ENCODE peak calls at places on chromosomes 4 and X, in eight cellular contexts. One of them, this sample, is unnamed.

GRCh38 chrX:50827996-50828395 is 14.0 kb upstream of the SHROOM4 start:
- DNase-seq in BE2C: no peak
- DNase-seq in NCI-H1436 treated with DMSO at 0.1 percent for 48 hours: no peak
- DNase-seq in stimulated activated CD8-positive, alpha-beta memory T cell treated with anti-CD3 and anti-CD28 coated beads, Interleukin-2, amount 100 ng/mL, for 48 hours: no peak
- DNase-seq in activated T-cell treated with anti-CD3 and anti-CD28 coated beads, Interleukin-2, amount 50 U/mL, for 72 hours: no peak
- DNase-seq in GM23248: peak; percentile 68
- DNase-seq in ureter: no peak
- DNase-seq in left cardiac atrium: no peak
- DNase-seq in this sample: no peak

GRCh38 chrX:40192196-40192595 is 94.4 kb upstream of the BCOR start:
- DNase-seq in stimulated activated CD8-positive, alpha-beta memory T cell treated with anti-CD3 and anti-CD28 coated beads, Interleukin-2, amount 100 ng/mL, for 48 hours: no peak
- DNase-seq in BE2C: no peak
- DNase-seq in NCI-H1436 treated with DMSO at 0.1 percent for 48 hours: no peak
- DNase-seq in activated T-cell treated with anti-CD3 and anti-CD28 coated beads, Interleukin-2, amount 50 U/mL, for 72 hours: no peak
- DNase-seq in ureter: no peak
- DNase-seq in GM23248: no peak
- DNase-seq in left cardiac atrium: no peak
- DNase-seq in this sample: no peak

GRCh38 chr4:53365121-53365485 is 758 bp downstream of the SCFD2 start:
- DNase-seq in ureter: no peak
- DNase-seq in NCI-H1436 treated with DMSO at 0.1 percent for 48 hours: no peak
- DNase-seq in stimulated activated CD8-positive, alpha-beta memory T cell treated with anti-CD3 and anti-CD28 coated beads, Interleukin-2, amount 100 ng/mL, for 48 hours: no peak
- DNase-seq in BE2C: peak; percentile 40
- DNase-seq in activated T-cell treated with anti-CD3 and anti-CD28 coated beads, Interleukin-2, amount 50 U/mL, for 72 hours: peak; percentile 10
- DNase-seq in left cardiac atrium: no peak
- DNase-seq in GM23248: peak; percentile 59
- DNase-seq in this sample: no peak

GRCh38 chrX:20224814-20225487 is 41.8 kb downstream of the RPS6KA3 start:
- DNase-seq in NCI-H1436 treated with DMSO at 0.1 percent for 48 hours: no peak
- DNase-seq in GM23248: peak; percentile 59
- DNase-seq in left cardiac atrium: no peak
- DNase-seq in stimulated activated CD8-positive, alpha-beta memory T cell treated with anti-CD3 and anti-CD28 coated beads, Interleukin-2, amount 100 ng/mL, for 48 hours: no peak
- DNase-seq in ureter: no peak
- DNase-seq in BE2C: no peak
- DNase-seq in activated T-cell treated with anti-CD3 and anti-CD28 coated beads, Interleukin-2, amount 50 U/mL, for 72 hours: peak; percentile 3
- DNase-seq in this sample: peak; percentile 35

GRCh38 chrX:31199770-31200114 is 127.9 kb upstream of the FTHL17 start:
- DNase-seq in NCI-H1436 treated with DMSO at 0.1 percent for 48 hours: no peak
- DNase-seq in stimulated activated CD8-positive, alpha-beta memory T cell treated with anti-CD3 and anti-CD28 coated beads, Interleukin-2, amount 100 ng/mL, for 48 hours: no peak
- DNase-seq in ureter: no peak
- DNase-seq in activated T-cell treated with anti-CD3 and anti-CD28 coated beads, Interleukin-2, amount 50 U/mL, for 72 hours: no peak
- DNase-seq in left cardiac atrium: no peak
- DNase-seq in GM23248: no peak
- DNase-seq in BE2C: no peak
- DNase-seq in this sample: no peak

GRCh38 chr4:89640620-89641366 is 196.2 kb downstream of the SNCA start:
- DNase-seq in ureter: no peak
- DNase-seq in left cardiac atrium: peak; percentile 31
- DNase-seq in BE2C: peak; percentile 68
- DNase-seq in NCI-H1436 treated with DMSO at 0.1 percent for 48 hours: no peak
- DNase-seq in activated T-cell treated with anti-CD3 and anti-CD28 coated beads, Interleukin-2, amount 50 U/mL, for 72 hours: peak; percentile 2
- DNase-seq in stimulated activated CD8-positive, alpha-beta memory T cell treated with anti-CD3 and anti-CD28 coated beads, Interleukin-2, amount 100 ng/mL, for 48 hours: no peak
- DNase-seq in GM23248: peak; percentile 82
- DNase-seq in this sample: no peak

GRCh38 chr4:123746981-123747380 is 350.4 kb downstream of the SPRY1 start:
- DNase-seq in stimulated activated CD8-positive, alpha-beta memory T cell treated with anti-CD3 and anti-CD28 coated beads, Interleukin-2, amount 100 ng/mL, for 48 hours: no peak
- DNase-seq in BE2C: no peak
- DNase-seq in ureter: no peak
- DNase-seq in left cardiac atrium: no peak
- DNase-seq in NCI-H1436 treated with DMSO at 0.1 percent for 48 hours: no peak
- DNase-seq in GM23248: no peak
- DNase-seq in activated T-cell treated with anti-CD3 and anti-CD28 coated beads, Interleukin-2, amount 50 U/mL, for 72 hours: no peak
- DNase-seq in this sample: no peak

GRCh38 chrX:107729558-107730297 is 45.9 kb downstream of the TSC22D3 start:
- DNase-seq in BE2C: no peak
- DNase-seq in GM23248: no peak
- DNase-seq in NCI-H1436 treated with DMSO at 0.1 percent for 48 hours: no peak
- DNase-seq in activated T-cell treated with anti-CD3 and anti-CD28 coated beads, Interleukin-2, amount 50 U/mL, for 72 hours: no peak
- DNase-seq in ureter: no peak
- DNase-seq in left cardiac atrium: no peak
- DNase-seq in stimulated activated CD8-positive, alpha-beta memory T cell treated with anti-CD3 and anti-CD28 coated beads, Interleukin-2, amount 100 ng/mL, for 48 hours: no peak
- DNase-seq in this sample: no peak

GRCh38 chr4:633406-633805 is 8.0 kb downstream of the PDE6B start:
- DNase-seq in ureter: no peak
- DNase-seq in stimulated activated CD8-positive, alpha-beta memory T cell treated with anti-CD3 and anti-CD28 coated beads, Interleukin-2, amount 100 ng/mL, for 48 hours: no peak
- DNase-seq in activated T-cell treated with anti-CD3 and anti-CD28 coated beads, Interleukin-2, amount 50 U/mL, for 72 hours: no peak
- DNase-seq in NCI-H1436 treated with DMSO at 0.1 percent for 48 hours: no peak
- DNase-seq in left cardiac atrium: no peak
- DNase-seq in GM23248: no peak
- DNase-seq in BE2C: no peak
- DNase-seq in this sample: no peak

GRCh38 chr4:26248647-26249046 is 72.2 kb upstream of the RBPJ start:
- DNase-seq in ureter: peak; percentile 54
- DNase-seq in BE2C: no peak
- DNase-seq in stimulated activated CD8-positive, alpha-beta memory T cell treated with anti-CD3 and anti-CD28 coated beads, Interleukin-2, amount 100 ng/mL, for 48 hours: no peak
- DNase-seq in left cardiac atrium: no peak
- DNase-seq in NCI-H1436 treated with DMSO at 0.1 percent for 48 hours: no peak
- DNase-seq in GM23248: no peak
- DNase-seq in activated T-cell treated with anti-CD3 and anti-CD28 coated beads, Interleukin-2, amount 50 U/mL, for 72 hours: no peak
- DNase-seq in this sample: no peak

GRCh38 chr4:169114341-169114974 is 104.4 kb upstream of the CBR4 start:
- DNase-seq in activated T-cell treated with anti-CD3 and anti-CD28 coated beads, Interleukin-2, amount 50 U/mL, for 72 hours: no peak
- DNase-seq in BE2C: no peak
- DNase-seq in left cardiac atrium: no peak
- DNase-seq in GM23248: no peak
- DNase-seq in ureter: no peak
- DNase-seq in stimulated activated CD8-positive, alpha-beta memory T cell treated with anti-CD3 and anti-CD28 coated beads, Interleukin-2, amount 100 ng/mL, for 48 hours: no peak
- DNase-seq in NCI-H1436 treated with DMSO at 0.1 percent for 48 hours: no peak
- DNase-seq in this sample: no peak

GRCh38 chrX:115360220-115360781 is 70.8 kb downstream of the LUZP4 start:
- DNase-seq in stimulated activated CD8-positive, alpha-beta memory T cell treated with anti-CD3 and anti-CD28 coated beads, Interleukin-2, amount 100 ng/mL, for 48 hours: no peak
- DNase-seq in BE2C: no peak
- DNase-seq in activated T-cell treated with anti-CD3 and anti-CD28 coated beads, Interleukin-2, amount 50 U/mL, for 72 hours: no peak
- DNase-seq in left cardiac atrium: no peak
- DNase-seq in ureter: no peak
- DNase-seq in NCI-H1436 treated with DMSO at 0.1 percent for 48 hours: no peak
- DNase-seq in GM23248: peak; percentile 37
- DNase-seq in this sample: no peak

GRCh38 chr4:155271557-155271956 is 63.1 kb downstream of the NPY2R start:
- DNase-seq in left cardiac atrium: no peak
- DNase-seq in stimulated activated CD8-positive, alpha-beta memory T cell treated with anti-CD3 and anti-CD28 coated beads, Interleukin-2, amount 100 ng/mL, for 48 hours: no peak
- DNase-seq in BE2C: no peak
- DNase-seq in NCI-H1436 treated with DMSO at 0.1 percent for 48 hours: no peak
- DNase-seq in activated T-cell treated with anti-CD3 and anti-CD28 coated beads, Interleukin-2, amount 50 U/mL, for 72 hours: no peak
- DNase-seq in ureter: no peak
- DNase-seq in GM23248: peak; percentile 14
- DNase-seq in this sample: no peak

GRCh38 chr4:23921993-23922392 is 32.1 kb upstream of the PPARGC1A start:
- DNase-seq in left cardiac atrium: no peak
- DNase-seq in ureter: no peak
- DNase-seq in stimulated activated CD8-positive, alpha-beta memory T cell treated with anti-CD3 and anti-CD28 coated beads, Interleukin-2, amount 100 ng/mL, for 48 hours: no peak
- DNase-seq in BE2C: no peak
- DNase-seq in GM23248: no peak
- DNase-seq in activated T-cell treated with anti-CD3 and anti-CD28 coated beads, Interleukin-2, amount 50 U/mL, for 72 hours: no peak
- DNase-seq in NCI-H1436 treated with DMSO at 0.1 percent for 48 hours: no peak
- DNase-seq in this sample: no peak

GRCh38 chr4:153747406-153747805 is 12.4 kb downstream of the RNF175 start:
- DNase-seq in stimulated activated CD8-positive, alpha-beta memory T cell treated with anti-CD3 and anti-CD28 coated beads, Interleukin-2, amount 100 ng/mL, for 48 hours: no peak
- DNase-seq in left cardiac atrium: no peak
- DNase-seq in activated T-cell treated with anti-CD3 and anti-CD28 coated beads, Interleukin-2, amount 50 U/mL, for 72 hours: no peak
- DNase-seq in BE2C: no peak
- DNase-seq in GM23248: no peak
- DNase-seq in NCI-H1436 treated with DMSO at 0.1 percent for 48 hours: no peak
- DNase-seq in ureter: no peak
- DNase-seq in this sample: no peak

GRCh38 chr4:108360857-108361820 is 192.4 kb upstream of the LEF1 start:
- DNase-seq in left cardiac atrium: no peak
- DNase-seq in activated T-cell treated with anti-CD3 and anti-CD28 coated beads, Interleukin-2, amount 50 U/mL, for 72 hours: no peak
- DNase-seq in GM23248: peak; percentile 81
- DNase-seq in BE2C: no peak
- DNase-seq in ureter: no peak
- DNase-seq in stimulated activated CD8-positive, alpha-beta memory T cell treated with anti-CD3 and anti-CD28 coated beads, Interleukin-2, amount 100 ng/mL, for 48 hours: no peak
- DNase-seq in NCI-H1436 treated with DMSO at 0.1 percent for 48 hours: no peak
- DNase-seq in this sample: no peak

GRCh38 chr4:121227254-121227867 is 63.2 kb upstream of the TNIP3 start:
- DNase-seq in stimulated activated CD8-positive, alpha-beta memory T cell treated with anti-CD3 and anti-CD28 coated beads, Interleukin-2, amount 100 ng/mL, for 48 hours: no peak
- DNase-seq in GM23248: no peak
- DNase-seq in BE2C: no peak
- DNase-seq in left cardiac atrium: no peak
- DNase-seq in activated T-cell treated with anti-CD3 and anti-CD28 coated beads, Interleukin-2, amount 50 U/mL, for 72 hours: no peak
- DNase-seq in ureter: no peak
- DNase-seq in NCI-H1436 treated with DMSO at 0.1 percent for 48 hours: no peak
- DNase-seq in this sample: peak; percentile 24

GRCh38 chr4:152618971-152619370 is 60.8 kb downstream of the TMEM154 start:
- DNase-seq in GM23248: no peak
- DNase-seq in stimulated activated CD8-positive, alpha-beta memory T cell treated with anti-CD3 and anti-CD28 coated beads, Interleukin-2, amount 100 ng/mL, for 48 hours: no peak
- DNase-seq in ureter: no peak
- DNase-seq in activated T-cell treated with anti-CD3 and anti-CD28 coated beads, Interleukin-2, amount 50 U/mL, for 72 hours: no peak
- DNase-seq in BE2C: no peak
- DNase-seq in NCI-H1436 treated with DMSO at 0.1 percent for 48 hours: no peak
- DNase-seq in left cardiac atrium: no peak
- DNase-seq in this sample: no peak

GRCh38 chr4:66575024-66575696 is 904.9 kb upstream of the EPHA5 start:
- DNase-seq in GM23248: no peak
- DNase-seq in NCI-H1436 treated with DMSO at 0.1 percent for 48 hours: no peak
- DNase-seq in stimulated activated CD8-positive, alpha-beta memory T cell treated with anti-CD3 and anti-CD28 coated beads, Interleukin-2, amount 100 ng/mL, for 48 hours: no peak
- DNase-seq in ureter: peak; percentile 46
- DNase-seq in activated T-cell treated with anti-CD3 and anti-CD28 coated beads, Interleukin-2, amount 50 U/mL, for 72 hours: no peak
- DNase-seq in BE2C: no peak
- DNase-seq in left cardiac atrium: peak; percentile 46
- DNase-seq in this sample: no peak